ENCODE peak calls at places on chromosome 13, in eight cellular contexts. One of them, this sample, is unnamed.

GRCh38 chr13:48595330-48596127 is 58.2 kb upstream of the CYSLTR2 start:
- DNase-seq in Caco-2: peak; percentile 78
- DNase-seq in fibroblast of mammary gland: peak; percentile 74
- DNase-seq in A549: peak; percentile 63
- DNase-seq in AG04450: peak; percentile 26
- DNase-seq in epithelial cell of proximal tubule: peak; percentile 69
- DNase-seq in psoas muscle: peak; percentile 21
- DNase-seq in HCT116: peak; percentile 50
- DNase-seq in this sample: peak; percentile 93

GRCh38 chr13:112965573-112966115 is 3.4 kb upstream of the MCF2L start:
- DNase-seq in Caco-2: no peak
- DNase-seq in fibroblast of mammary gland: no peak
- DNase-seq in A549: no peak
- DNase-seq in AG04450: no peak
- DNase-seq in epithelial cell of proximal tubule: no peak
- DNase-seq in psoas muscle: no peak
- DNase-seq in HCT116: no peak
- DNase-seq in this sample: no peak

GRCh38 chr13:77729502-77730221 is 32.2 kb downstream of the SLAIN1 start:
- DNase-seq in Caco-2: no peak
- DNase-seq in fibroblast of mammary gland: no peak
- DNase-seq in A549: no peak
- DNase-seq in AG04450: no peak
- DNase-seq in epithelial cell of proximal tubule: no peak
- DNase-seq in psoas muscle: no peak
- DNase-seq in HCT116: no peak
- DNase-seq in this sample: no peak

GRCh38 chr13:94249512-94249911 is 230.0 kb downstream of the DCT start:
- DNase-seq in Caco-2: no peak
- DNase-seq in fibroblast of mammary gland: peak; percentile 88
- DNase-seq in A549: no peak
- DNase-seq in AG04450: peak; percentile 42
- DNase-seq in epithelial cell of proximal tubule: peak; percentile 93
- DNase-seq in psoas muscle: no peak
- DNase-seq in HCT116: no peak
- DNase-seq in this sample: peak; percentile 98

GRCh38 chr13:73059460-73060250 is 850 bp downstream of the KLF5 start:
- DNase-seq in Caco-2: peak; percentile 90
- DNase-seq in fibroblast of mammary gland: no peak
- DNase-seq in A549: no peak
- DNase-seq in AG04450: no peak
- DNase-seq in epithelial cell of proximal tubule: no peak
- DNase-seq in psoas muscle: peak; percentile 58
- DNase-seq in HCT116: no peak
- DNase-seq in this sample: peak; percentile 29

GRCh38 chr13:114101831-114102520 is 30.4 kb downstream of the RASA3 start:
- DNase-seq in Caco-2: no peak
- DNase-seq in fibroblast of mammary gland: no peak
- DNase-seq in A549: no peak
- DNase-seq in AG04450: no peak
- DNase-seq in epithelial cell of proximal tubule: no peak
- DNase-seq in psoas muscle: peak; percentile 24
- DNase-seq in HCT116: no peak
- DNase-seq in this sample: no peak

GRCh38 chr13:93146584-93147292 is 79.9 kb upstream of the GPC6 start:
- DNase-seq in Caco-2: no peak
- DNase-seq in fibroblast of mammary gland: peak; percentile 86
- DNase-seq in A549: no peak
- DNase-seq in AG04450: peak; percentile 37
- DNase-seq in epithelial cell of proximal tubule: peak; percentile 58
- DNase-seq in psoas muscle: no peak
- DNase-seq in HCT116: no peak
- DNase-seq in this sample: peak; percentile 93

GRCh38 chr13:95714142-95714832 is 37.3 kb downstream of the DNAJC3 start:
- DNase-seq in Caco-2: no peak
- DNase-seq in fibroblast of mammary gland: peak; percentile 93
- DNase-seq in A549: peak; percentile 65
- DNase-seq in AG04450: peak; percentile 38
- DNase-seq in epithelial cell of proximal tubule: peak; percentile 80
- DNase-seq in psoas muscle: no peak
- DNase-seq in HCT116: no peak
- DNase-seq in this sample: peak; percentile 77

GRCh38 chr13:97211357-97211756 is 10.8 kb upstream of the MBNL2 start:
- DNase-seq in Caco-2: no peak
- DNase-seq in fibroblast of mammary gland: no peak
- DNase-seq in A549: no peak
- DNase-seq in AG04450: no peak
- DNase-seq in epithelial cell of proximal tubule: no peak
- DNase-seq in psoas muscle: no peak
- DNase-seq in HCT116: no peak
- DNase-seq in this sample: no peak

GRCh38 chr13:50123515-50123861 is 108.2 kb downstream of the KCNRG start:
- DNase-seq in Caco-2: no peak
- DNase-seq in fibroblast of mammary gland: no peak
- DNase-seq in A549: no peak
- DNase-seq in AG04450: no peak
- DNase-seq in epithelial cell of proximal tubule: no peak
- DNase-seq in psoas muscle: no peak
- DNase-seq in HCT116: no peak
- DNase-seq in this sample: no peak

GRCh38 chr13:94236876-94237275 is 242.6 kb downstream of the DCT start:
- DNase-seq in Caco-2: no peak
- DNase-seq in fibroblast of mammary gland: no peak
- DNase-seq in A549: no peak
- DNase-seq in AG04450: no peak
- DNase-seq in epithelial cell of proximal tubule: no peak
- DNase-seq in psoas muscle: no peak
- DNase-seq in HCT116: no peak
- DNase-seq in this sample: peak; percentile 57

GRCh38 chr13:89554801-89555200 is 1792.7 kb upstream of the MIR17HG start:
- DNase-seq in Caco-2: peak; percentile 73
- DNase-seq in fibroblast of mammary gland: no peak
- DNase-seq in A549: no peak
- DNase-seq in AG04450: no peak
- DNase-seq in epithelial cell of proximal tubule: no peak
- DNase-seq in psoas muscle: no peak
- DNase-seq in HCT116: no peak
- DNase-seq in this sample: peak; percentile 12

GRCh38 chr13:85521586-85521985 is 277.6 kb downstream of the SLITRK6 start:
- DNase-seq in Caco-2: no peak
- DNase-seq in fibroblast of mammary gland: no peak
- DNase-seq in A549: no peak
- DNase-seq in AG04450: no peak
- DNase-seq in epithelial cell of proximal tubule: no peak
- DNase-seq in psoas muscle: no peak
- DNase-seq in HCT116: no peak
- DNase-seq in this sample: no peak

GRCh38 chr13:94825507-94825906 is 113.2 kb upstream of the SOX21 start:
- DNase-seq in Caco-2: no peak
- DNase-seq in fibroblast of mammary gland: peak; percentile 67
- DNase-seq in A549: no peak
- DNase-seq in AG04450: no peak
- DNase-seq in epithelial cell of proximal tubule: no peak
- DNase-seq in psoas muscle: peak; percentile 52
- DNase-seq in HCT116: no peak
- DNase-seq in this sample: peak; percentile 75

GRCh38 chr13:30792257-30793000 is 57.1 kb downstream of the ALOX5AP start:
- DNase-seq in Caco-2: peak; percentile 12
- DNase-seq in fibroblast of mammary gland: peak; percentile 94
- DNase-seq in A549: peak; percentile 36
- DNase-seq in AG04450: peak; percentile 92
- DNase-seq in epithelial cell of proximal tubule: peak; percentile 75
- DNase-seq in psoas muscle: peak; percentile 83
- DNase-seq in HCT116: peak; percentile 47
- DNase-seq in this sample: peak; percentile 98

GRCh38 chr13:63516124-63516523 is 2100.5 kb upstream of the PCDH20 start:
- DNase-seq in Caco-2: no peak
- DNase-seq in fibroblast of mammary gland: no peak
- DNase-seq in A549: no peak
- DNase-seq in AG04450: no peak
- DNase-seq in epithelial cell of proximal tubule: no peak
- DNase-seq in psoas muscle: no peak
- DNase-seq in HCT116: no peak
- DNase-seq in this sample: peak; percentile 28

GRCh38 chr13:42337808-42338600 is 66.1 kb downstream of the AKAP11 start:
- DNase-seq in Caco-2: no peak
- DNase-seq in fibroblast of mammary gland: no peak
- DNase-seq in A549: no peak
- DNase-seq in AG04450: no peak
- DNase-seq in epithelial cell of proximal tubule: no peak
- DNase-seq in psoas muscle: no peak
- DNase-seq in HCT116: no peak
- DNase-seq in this sample: peak; percentile 74

GRCh38 chr13:101289764-101290163 is 126.5 kb downstream of the NALCN start:
- DNase-seq in Caco-2: peak; percentile 35
- DNase-seq in fibroblast of mammary gland: peak; percentile 45
- DNase-seq in A549: peak; percentile 11
- DNase-seq in AG04450: peak; percentile 13
- DNase-seq in epithelial cell of proximal tubule: no peak
- DNase-seq in psoas muscle: no peak
- DNase-seq in HCT116: no peak
- DNase-seq in this sample: peak; percentile 90

GRCh38 chr13:98228661-98229349 is 51.7 kb upstream of the RNF113B start:
- DNase-seq in Caco-2: no peak
- DNase-seq in fibroblast of mammary gland: peak; percentile 48
- DNase-seq in A549: no peak
- DNase-seq in AG04450: no peak
- DNase-seq in epithelial cell of proximal tubule: no peak
- DNase-seq in psoas muscle: no peak
- DNase-seq in HCT116: no peak
- DNase-seq in this sample: peak; percentile 38

GRCh38 chr13:51542358-51542972 is 41.8 kb upstream of the WDFY2 start:
- DNase-seq in Caco-2: no peak
- DNase-seq in fibroblast of mammary gland: no peak
- DNase-seq in A549: peak; percentile 33
- DNase-seq in AG04450: no peak
- DNase-seq in epithelial cell of proximal tubule: no peak
- DNase-seq in psoas muscle: no peak
- DNase-seq in HCT116: no peak
- DNase-seq in this sample: no peak

GRCh38 chr13:29162638-29163037 is 342.5 kb downstream of the MTUS2 start:
- DNase-seq in Caco-2: no peak
- DNase-seq in fibroblast of mammary gland: no peak
- DNase-seq in A549: peak; percentile 30
- DNase-seq in AG04450: no peak
- DNase-seq in epithelial cell of proximal tubule: no peak
- DNase-seq in psoas muscle: no peak
- DNase-seq in HCT116: no peak
- DNase-seq in this sample: peak; percentile 32

GRCh38 chr13:29564828-29565227 is 30.7 kb downstream of the SLC7A1 start:
- DNase-seq in Caco-2: no peak
- DNase-seq in fibroblast of mammary gland: no peak
- DNase-seq in A549: no peak
- DNase-seq in AG04450: no peak
- DNase-seq in epithelial cell of proximal tubule: no peak
- DNase-seq in psoas muscle: no peak
- DNase-seq in HCT116: no peak
- DNase-seq in this sample: no peak

GRCh38 chr13:105847532-105848295 is 687.7 kb downstream of the EFNB2 start:
- DNase-seq in Caco-2: no peak
- DNase-seq in fibroblast of mammary gland: no peak
- DNase-seq in A549: no peak
- DNase-seq in AG04450: no peak
- DNase-seq in epithelial cell of proximal tubule: no peak
- DNase-seq in psoas muscle: no peak
- DNase-seq in HCT116: no peak
- DNase-seq in this sample: peak; percentile 9

GRCh38 chr13:88857256-88857655 is 1186.1 kb downstream of the SLITRK5 start:
- DNase-seq in Caco-2: no peak
- DNase-seq in fibroblast of mammary gland: no peak
- DNase-seq in A549: no peak
- DNase-seq in AG04450: no peak
- DNase-seq in epithelial cell of proximal tubule: no peak
- DNase-seq in psoas muscle: no peak
- DNase-seq in HCT116: no peak
- DNase-seq in this sample: peak; percentile 1

GRCh38 chr13:50527612-50528509 is 315.6 kb downstream of the DLEU7 start:
- DNase-seq in Caco-2: no peak
- DNase-seq in fibroblast of mammary gland: no peak
- DNase-seq in A549: peak; percentile 4
- DNase-seq in AG04450: no peak
- DNase-seq in epithelial cell of proximal tubule: no peak
- DNase-seq in psoas muscle: no peak
- DNase-seq in HCT116: no peak
- DNase-seq in this sample: no peak

GRCh38 chr13:96299235-96299634 is 209.3 kb downstream of the HS6ST3 start:
- DNase-seq in Caco-2: peak; percentile 6
- DNase-seq in fibroblast of mammary gland: no peak
- DNase-seq in A549: peak; percentile 1
- DNase-seq in AG04450: no peak
- DNase-seq in epithelial cell of proximal tubule: no peak
- DNase-seq in psoas muscle: no peak
- DNase-seq in HCT116: no peak
- DNase-seq in this sample: no peak

GRCh38 chr13:113538689-113539058 is 45.9 kb upstream of the TFDP1 start:
- DNase-seq in Caco-2: no peak
- DNase-seq in fibroblast of mammary gland: no peak
- DNase-seq in A549: no peak
- DNase-seq in AG04450: no peak
- DNase-seq in epithelial cell of proximal tubule: no peak
- DNase-seq in psoas muscle: no peak
- DNase-seq in HCT116: no peak
- DNase-seq in this sample: no peak

GRCh38 chr13:32587014-32587773 is 942 bp downstream of the PDS5B start:
- DNase-seq in Caco-2: peak; percentile 78
- DNase-seq in fibroblast of mammary gland: peak; percentile 63
- DNase-seq in A549: peak; percentile 38
- DNase-seq in AG04450: no peak
- DNase-seq in epithelial cell of proximal tubule: no peak
- DNase-seq in psoas muscle: peak; percentile 77
- DNase-seq in HCT116: peak; percentile 16
- DNase-seq in this sample: peak; percentile 76
- TF ChIP-seq CTCF in Caco-2: no peak
- TF ChIP-seq CTCF in fibroblast of mammary gland: no peak
- TF ChIP-seq CTCF in A549: no peak
- TF ChIP-seq CTCF in AG04450: no peak
- TF ChIP-seq CTCF in epithelial cell of proximal tubule: no peak
- TF ChIP-seq CTCF in psoas muscle: peak; percentile 10
- TF ChIP-seq CTCF in HCT116: no peak
- TF ChIP-seq CTCF in this sample: peak; percentile 18

GRCh38 chr13:99347335-99347878 is 40.2 kb upstream of the GPR183 start:
- DNase-seq in Caco-2: no peak
- DNase-seq in fibroblast of mammary gland: no peak
- DNase-seq in A549: no peak
- DNase-seq in AG04450: no peak
- DNase-seq in epithelial cell of proximal tubule: no peak
- DNase-seq in psoas muscle: no peak
- DNase-seq in HCT116: no peak
- DNase-seq in this sample: no peak
- H3K4me3 ChIP-seq in Caco-2: no peak overlapping the region
- H3K4me3 ChIP-seq in fibroblast of mammary gland: no peak overlapping the region
- H3K4me3 ChIP-seq in A549: no peak overlapping the region
- H3K4me3 ChIP-seq in AG04450: no peak overlapping the region
- H3K4me3 ChIP-seq in epithelial cell of proximal tubule: no peak overlapping the region
- H3K4me3 ChIP-seq in psoas muscle: no peak overlapping the region
- H3K4me3 ChIP-seq in HCT116: no peak overlapping the region
- H3K4me3 ChIP-seq in this sample: no peak overlapping the region

GRCh38 chr13:35826626-35827254 is 304.4 kb downstream of the DCLK1 start:
- DNase-seq in Caco-2: peak; percentile 17
- DNase-seq in fibroblast of mammary gland: no peak
- DNase-seq in A549: peak; percentile 11
- DNase-seq in AG04450: no peak
- DNase-seq in epithelial cell of proximal tubule: no peak
- DNase-seq in psoas muscle: no peak
- DNase-seq in HCT116: peak; percentile 22
- DNase-seq in this sample: no peak
- TF ChIP-seq CTCF in Caco-2: peak; percentile 34
- TF ChIP-seq CTCF in fibroblast of mammary gland: peak; percentile 42
- TF ChIP-seq CTCF in A549: peak; percentile 12
- TF ChIP-seq CTCF in AG04450: peak; percentile 23
- TF ChIP-seq CTCF in epithelial cell of proximal tubule: peak; percentile 40
- TF ChIP-seq CTCF in psoas muscle: no peak
- TF ChIP-seq CTCF in HCT116: peak; percentile 7
- TF ChIP-seq CTCF in this sample: peak; percentile 37

GRCh38 chr13:79482271-79482970 is 1.5 kb downstream of the NDFIP2 start:
- DNase-seq in Caco-2: no peak
- DNase-seq in fibroblast of mammary gland: no peak
- DNase-seq in A549: no peak
- DNase-seq in AG04450: no peak
- DNase-seq in epithelial cell of proximal tubule: no peak
- DNase-seq in psoas muscle: no peak
- DNase-seq in HCT116: no peak
- DNase-seq in this sample: peak; percentile 53
- H3K4me3 ChIP-seq in Caco-2: peak overlapping the region; percentile 75
- H3K4me3 ChIP-seq in fibroblast of mammary gland: peak overlapping the region; percentile 88
- H3K4me3 ChIP-seq in A549: peak overlapping the region; percentile 69
- H3K4me3 ChIP-seq in AG04450: peak overlapping the region; percentile 85
- H3K4me3 ChIP-seq in epithelial cell of proximal tubule: peak overlapping the region; percentile 67
- H3K4me3 ChIP-seq in psoas muscle: peak overlapping the region; percentile 82
- H3K4me3 ChIP-seq in HCT116: peak overlapping the region; percentile 64
- H3K4me3 ChIP-seq in this sample: peak overlapping the region; percentile 68

This sample was measured in choroid plexus epithelial cell.